ENCODE peak calls at places on chromosomes 13 and 19, in nine cellular contexts. J is K562, G is tibial nerve, D is neural progenitor cell, C is stomach, Q is IMR-90, N is heart right ventricle, V is colonic mucosa, U is mucosa of descending colon. X is an unnamed sample. For H3K4me1 and H3K36me3, the result is how much of the 10 kb centered on the place peaks cover.

GRCh38 chr13:89066868-89067466 is 1395.8 kb downstream of the SLITRK5 start:
- DNase-seq in J (no peak), G (no peak), D (peak), C (no peak), Q (peak), N (no peak), V (peak), U (peak), X (no peak)

GRCh38 chr19:7373862-7374261 is 25.1 kb downstream of the ARHGEF18 start:
- DNase-seq in J (no peak), G (no peak), D (no peak), C (no peak), Q (no peak), N (no peak), V (no peak), U (no peak), X (no peak)

GRCh38 chr19:56874530-56874929 is 34.0 kb upstream of the PEG3 start:
- DNase-seq in J (no peak), G (no peak), D (no peak), C (no peak), Q (no peak), N (no peak), V (no peak), U (no peak), X (no peak)

GRCh38 chr19:19342086-19343015 is 21.7 kb downstream of the MAU2 start:
- DNase-seq in J (peak), G (no peak), D (peak), C (peak), Q (peak), N (peak), V (peak), U (peak), X (peak)

GRCh38 chr19:2296141-2296540 is 11.8 kb downstream of the LINGO3 start:
- DNase-seq in J (no peak), G (no peak), D (no peak), C (no peak), Q (no peak), N (no peak), V (no peak), U (no peak), X (no peak)

GRCh38 chr13:23599083-23599925 is 29.1 kb downstream of the TNFRSF19 start:
- DNase-seq in J (no peak), G (no peak), D (peak), C (no peak), Q (no peak), N (no peak), V (no peak), U (no peak), X (no peak)

GRCh38 chr13:25619897-25620296 is 248.1 kb downstream of the ATP8A2 start:
- DNase-seq in J (no peak), G (no peak), D (no peak), C (no peak), Q (no peak), N (no peak), V (no peak), U (no peak), X (no peak)

GRCh38 chr19:17765069-17765618 is 13.9 kb downstream of the FCHO1 start:
- DNase-seq in J (no peak), G (no peak), D (no peak), C (peak), Q (no peak), N (peak), V (peak), U (peak), X (peak)

GRCh38 chr19:47663911-47664771 is 49.1 kb upstream of the EHD2 start:
- DNase-seq in J (peak), G (peak), D (no peak), C (peak), Q (peak), N (peak), V (peak), U (peak), X (peak)

GRCh38 chr19:47661571-47661970 is 51.7 kb upstream of the EHD2 start:
- DNase-seq in J (no peak), G (no peak), D (no peak), C (no peak), Q (no peak), N (no peak), V (no peak), U (no peak), X (peak)

GRCh38 chr19:47660435-47660832 is 51.5 kb downstream of the BICRA start:
- DNase-seq in J (no peak), G (no peak), D (no peak), C (no peak), Q (no peak), N (no peak), V (peak), U (peak), X (peak)

GRCh38 chr19:47661161-47661560 is 52.1 kb upstream of the EHD2 start:
- DNase-seq in J (no peak), G (no peak), D (no peak), C (no peak), Q (no peak), N (no peak), V (no peak), U (no peak), X (peak)

DNA sequence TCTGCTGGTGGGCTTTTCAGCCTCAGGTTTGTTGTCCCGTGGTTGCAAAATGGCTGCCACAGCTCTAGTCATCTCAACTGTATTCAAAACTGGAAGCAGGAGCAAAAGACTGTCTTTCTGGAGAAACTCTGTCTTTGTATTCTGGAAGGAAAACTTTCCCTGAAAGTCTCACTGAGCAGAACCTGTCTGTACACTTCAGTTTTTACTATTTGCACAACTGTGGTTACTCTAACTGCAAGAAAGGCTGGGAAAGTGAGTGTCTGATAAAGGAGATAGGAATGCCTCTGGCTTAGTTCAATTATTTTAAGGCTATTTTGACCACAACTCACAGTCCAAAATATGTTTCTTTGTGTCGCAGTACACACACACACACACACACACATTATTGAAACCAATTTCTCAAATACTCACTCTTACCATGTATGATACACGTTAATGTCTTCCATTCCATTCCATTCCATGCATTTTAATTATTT is 49.7 kb upstream of the EHD2 start:
- DNase-seq in J (no peak), G (no peak), D (no peak), C (no peak), Q (peak), N (no peak), V (no peak), U (no peak), X (no peak)
- H3K4me1 ChIP-seq in J (under half), G (under half), D (under half), C (half or more), Q (under half), N (half or more), V (under half), U (under half), X (half or more)

DNA sequence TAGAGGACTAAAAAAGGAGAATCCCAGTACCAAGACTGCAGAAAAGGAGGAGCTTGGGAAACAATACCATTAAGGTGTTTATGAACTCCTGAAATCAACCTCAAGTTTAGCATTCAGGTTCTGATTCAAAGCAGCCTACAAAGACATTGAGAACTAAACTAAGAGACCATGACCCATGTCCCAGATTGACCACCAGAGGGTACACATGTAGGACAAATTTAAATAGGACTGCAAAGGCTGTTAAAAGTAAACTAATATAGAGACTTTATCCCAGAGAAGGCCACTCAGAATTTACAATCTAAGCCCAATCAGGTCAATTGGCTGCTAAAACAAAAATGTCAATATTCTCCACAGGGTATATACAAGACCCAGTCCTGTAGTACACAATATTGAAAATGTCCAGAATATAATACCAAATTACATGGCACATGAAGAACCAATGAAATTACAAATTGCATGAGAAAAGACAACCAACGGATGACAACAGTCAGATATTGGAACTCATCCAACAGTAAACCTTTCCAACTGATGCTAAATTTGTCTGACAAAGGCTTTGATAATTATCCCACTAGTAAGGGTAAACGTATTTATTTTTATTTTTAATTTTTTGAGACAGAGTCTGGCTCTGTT is 682.4 kb downstream of the UQCRFS1 start:
- DNase-seq in J (no peak), G (no peak), D (no peak), C (no peak), Q (no peak), N (no peak), V (no peak), U (no peak), X (no peak)
- TF ChIP-seq CTCF in J (peak), G (no peak), D (no peak), C (no peak), Q (no peak), N (no peak), V (no peak), U (no peak), X (no peak)

DNA sequence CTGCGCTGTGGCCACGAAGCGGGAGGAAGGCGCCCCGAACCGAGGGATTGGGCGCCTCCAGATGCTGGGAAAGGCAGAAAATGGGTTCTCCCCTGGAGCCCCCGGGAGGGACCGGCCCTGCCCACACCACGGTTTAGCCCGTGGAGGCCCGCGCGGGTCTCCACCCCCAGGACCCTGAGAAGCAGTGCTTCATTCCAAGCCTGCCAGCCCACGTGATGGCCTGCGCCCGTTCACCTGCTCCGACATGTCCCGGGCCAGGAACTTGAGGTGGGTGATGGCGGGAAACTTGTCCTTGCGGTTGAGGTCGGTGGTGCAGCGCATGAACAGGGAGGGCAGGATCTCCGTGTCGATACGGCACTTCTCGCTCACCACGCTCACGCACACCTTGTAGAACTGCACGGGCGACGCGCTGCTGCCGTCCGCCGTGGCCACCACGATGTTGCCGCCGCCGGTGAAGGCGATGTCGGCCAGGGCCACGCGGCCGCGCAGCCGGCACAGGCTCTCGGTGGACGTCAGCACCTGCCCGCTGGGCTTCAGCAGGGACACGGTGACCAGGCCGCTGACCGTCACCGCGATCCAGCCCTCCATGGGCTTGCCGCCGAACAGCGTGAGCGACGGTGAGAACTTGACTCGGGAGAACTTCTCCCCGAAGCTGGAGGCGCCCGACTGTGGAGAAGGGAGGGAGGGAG is 7.3 kb downstream of the MED16 start:
- DNase-seq in J (no peak), G (no peak), D (no peak), C (no peak), Q (no peak), N (no peak), V (no peak), U (no peak), X (no peak)
- H3K36me3 ChIP-seq in J (half or more), G (under half), D (under half), C (half or more), Q (half or more), N (under half), V (under half), U (under half), X (half or more)

GRCh38 chr13:44451651-44452050 is 78.0 kb downstream of the SERP2 start:
- DNase-seq in J (no peak), G (no peak), D (no peak), C (no peak), Q (no peak), N (no peak), V (no peak), U (no peak), X (no peak)

GRCh38 chr13:44449999-44450821 is 76.6 kb downstream of the SERP2 start:
- DNase-seq in J (no peak), G (no peak), D (no peak), C (no peak), Q (no peak), N (no peak), V (no peak), U (no peak), X (peak)

GRCh38 chr13:44451109-44451508 is 77.5 kb downstream of the SERP2 start:
- DNase-seq in J (no peak), G (no peak), D (no peak), C (no peak), Q (peak), N (no peak), V (no peak), U (no peak), X (peak)

GRCh38 chr13:44453881-44454280 is 80.3 kb downstream of the SERP2 start:
- DNase-seq in J (no peak), G (no peak), D (no peak), C (no peak), Q (no peak), N (no peak), V (no peak), U (no peak), X (no peak)

GRCh38 chr13:44452418-44452817 is 78.8 kb downstream of the SERP2 start:
- DNase-seq in J (no peak), G (no peak), D (no peak), C (no peak), Q (no peak), N (no peak), V (no peak), U (no peak), X (no peak)
- H3K4me1 ChIP-seq in J (under half), G (under half), D (under half), C (under half), Q (under half), N (under half), V (under half), U (under half), X (under half)

GRCh38 chr13:31053896-31054295 is 107.8 kb downstream of the HSPH1 start:
- DNase-seq in J (no peak), G (no peak), D (no peak), C (no peak), Q (no peak), N (no peak), V (no peak), U (no peak), X (no peak)

GRCh38 chr13:31052478-31052877 is 109.2 kb downstream of the HSPH1 start:
- DNase-seq in J (no peak), G (no peak), D (no peak), C (no peak), Q (no peak), N (no peak), V (no peak), U (no peak), X (no peak)

GRCh38 chr13:31053098-31053497 is 108.6 kb downstream of the HSPH1 start:
- DNase-seq in J (no peak), G (no peak), D (no peak), C (no peak), Q (peak), N (peak), V (no peak), U (no peak), X (no peak)

GRCh38 chr13:31050486-31051400 is 111.0 kb downstream of the HSPH1 start:
- DNase-seq in J (peak), G (no peak), D (peak), C (no peak), Q (peak), N (no peak), V (no peak), U (no peak), X (no peak)

DNA sequence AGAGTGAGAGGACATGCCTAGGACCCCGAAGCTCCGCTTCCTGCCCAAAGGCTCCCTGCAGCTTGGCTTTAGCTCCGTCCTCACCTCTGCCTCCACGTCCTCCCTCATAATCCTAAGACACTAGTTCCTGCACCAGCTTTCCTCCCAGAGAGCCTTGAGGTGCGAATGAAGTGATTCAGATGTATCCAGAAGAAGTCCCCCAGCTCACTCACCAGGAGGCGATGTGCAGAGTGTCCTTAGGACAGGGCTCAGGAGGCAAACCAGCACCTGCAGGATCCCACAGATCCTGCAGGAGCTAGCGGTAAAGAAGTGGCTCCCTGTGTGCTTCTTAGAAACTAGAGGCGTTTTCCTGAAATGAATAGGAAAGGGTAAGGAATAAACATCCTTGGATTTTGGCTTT is 109.7 kb downstream of the HSPH1 start:
- DNase-seq in J (no peak), G (no peak), D (peak), C (no peak), Q (peak), N (no peak), V (no peak), U (no peak), X (no peak)
- TF ChIP-seq CTCF in J (no peak), G (no peak), D (no peak), C (no peak), Q (no peak), N (no peak), V (no peak), U (no peak), X (no peak)

DNA sequence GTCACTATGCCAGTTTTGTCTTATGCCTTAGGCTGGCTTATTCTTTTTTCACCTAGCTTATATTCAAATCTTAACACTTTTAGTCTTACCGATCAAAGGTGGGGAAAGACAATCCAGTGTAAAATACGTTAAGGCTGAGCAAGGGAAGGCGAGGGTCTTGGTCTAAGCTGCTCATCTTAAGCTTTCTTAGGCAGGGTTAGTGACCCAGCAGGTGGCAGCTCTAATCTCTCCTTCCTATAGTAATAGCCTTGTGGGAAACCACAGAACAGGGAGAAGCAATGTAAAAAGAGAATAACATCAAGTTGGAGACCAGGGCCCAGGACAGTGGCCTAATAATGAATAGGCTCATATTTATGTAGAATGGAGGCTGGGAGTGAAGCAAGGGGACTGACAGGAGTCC is 45.9 kb downstream of the COG3 start:
- DNase-seq in J (no peak), G (no peak), D (peak), C (no peak), Q (no peak), N (no peak), V (no peak), U (no peak), X (no peak)
- H3K36me3 ChIP-seq in J (under half), G (under half), D (under half), C (half or more), Q (under half), N (half or more), V (under half), U (under half), X (under half)

GRCh38 chr19:38695319-38695683 is 47.9 kb downstream of the ACTN4 start:
- DNase-seq in J (no peak), G (no peak), D (no peak), C (no peak), Q (no peak), N (no peak), V (no peak), U (no peak), X (peak)

GRCh38 chr19:38697197-38697596 is 47.1 kb downstream of the CAPN12 start:
- DNase-seq in J (no peak), G (no peak), D (no peak), C (no peak), Q (no peak), N (no peak), V (no peak), U (no peak), X (no peak)

GRCh38 chr19:38695832-38696732 is 48.2 kb downstream of the CAPN12 start:
- DNase-seq in J (no peak), G (no peak), D (no peak), C (no peak), Q (no peak), N (peak), V (no peak), U (no peak), X (no peak)

GRCh38 chr19:38697641-38698071 is 46.6 kb downstream of the CAPN12 start:
- DNase-seq in J (no peak), G (no peak), D (no peak), C (no peak), Q (no peak), N (no peak), V (no peak), U (no peak), X (no peak)

GRCh38 chr19:38696733-38697055 is 47.6 kb downstream of the CAPN12 start:
- DNase-seq in J (no peak), G (no peak), D (no peak), C (no peak), Q (no peak), N (no peak), V (no peak), U (no peak), X (no peak)
- H3K4me1 ChIP-seq in J (under half), G (half or more), D (under half), C (half or more), Q (under half), N (half or more), V (under half), U (half or more), X (half or more)

X was measured in gastrocnemius medialis.